ENCODE peak calls at places on chromosomes 11 and 22, in seven cellular contexts. R is mucosa of descending colon, P is anterior cingulate cortex, S is cardiac fibroblast, A is uterus, U is HTR-8/SVneo, G is ovary. J is an unnamed sample.
A peak's percentile ranks its signal among the peaks of the same experiment; 100 is the strongest.

GRCh38 chr22:45335021-45335818 is 25.5 kb downstream of the FAM118A start:
- DNase-seq in S (no peak), U (no peak), A (no peak), R (no peak), G (no peak), P (no peak), J (no peak)

GRCh38 chr11:65502274-65502851 is 3.5 kb downstream of the MALAT1 start:
- DNase-seq in S (peak; percentile 78), R (no peak), G (no peak), A (no peak), P (no peak), U (no peak), J (no peak)

GRCh38 chr11:117217141-117217609 is 14.7 kb downstream of the PCSK7 start:
- DNase-seq in A (peak; percentile 30), R (no peak), G (peak; percentile 16), U (no peak), P (no peak), S (peak; percentile 98), J (peak; percentile 89)

GRCh38 chr11:91960770-91961169 is 263.8 kb upstream of the FAT3 start:
- DNase-seq in P (no peak), A (no peak), G (no peak), S (no peak), R (no peak), U (no peak), J (no peak)

GRCh38 chr22:34993548-34993947 is 72.4 kb upstream of the ISX start:
- DNase-seq in S (no peak), G (no peak), A (no peak), P (no peak), R (no peak), U (no peak), J (no peak)

GRCh38 chr11:18752502-18752901 is 26.5 kb upstream of the IGSF22 start:
- DNase-seq in P (no peak), A (no peak), U (no peak), S (no peak), G (no peak), R (no peak), J (no peak)

GRCh38 chr11:114053406-114053805 is 6.1 kb upstream of the ZBTB16 start:
- DNase-seq in P (no peak), U (no peak), A (no peak), S (no peak), R (no peak), G (no peak), J (peak; percentile 88)

GRCh38 chr22:43501951-43502874 is 90.4 kb downstream of the MPPED1 start:
- DNase-seq in U (no peak), P (no peak), A (no peak), G (no peak), S (no peak), R (no peak), J (no peak)

GRCh38 chr22:49403102-49403501 is 424.6 kb downstream of the BRD1 start:
- DNase-seq in G (no peak), P (no peak), S (no peak), R (no peak), U (no peak), A (no peak), J (no peak)

GRCh38 chr22:49062155-49063039 is 765.3 kb downstream of the BRD1 start:
- DNase-seq in G (no peak), U (no peak), S (no peak), A (no peak), R (no peak), P (no peak), J (no peak)

GRCh38 chr11:9716275-9717039 is 52.6 kb downstream of the SWAP70 start:
- DNase-seq in U (no peak), S (peak; percentile 90), G (no peak), P (no peak), R (no peak), A (no peak), J (peak; percentile 49)

GRCh38 chr11:9642894-9643293 is 21.0 kb upstream of the SWAP70 start:
- DNase-seq in S (no peak), G (no peak), P (no peak), A (no peak), U (no peak), R (no peak), J (no peak)

GRCh38 chr11:108975641-108976071 is 310.8 kb downstream of the DDX10 start:
- DNase-seq in A (no peak), P (no peak), U (no peak), S (no peak), G (no peak), R (no peak), J (no peak)

GRCh38 chr11:102981324-102981910 is 25.9 kb upstream of the MMP13 start:
- DNase-seq in S (no peak), G (no peak), R (no peak), A (no peak), P (no peak), U (no peak), J (peak; percentile 37)

GRCh38 chr22:46163498-46163897 is 13.2 kb downstream of the PPARA start:
- DNase-seq in S (no peak), R (no peak), P (no peak), U (no peak), G (no peak), A (no peak), J (no peak)

GRCh38 chr11:134126197-134126822 is 57.4 kb downstream of the JAM3 start:
- DNase-seq in A (no peak), S (peak; percentile 62), G (no peak), P (peak; percentile 35), U (peak; percentile 27), R (no peak), J (peak; percentile 87)

GRCh38 chr22:30159561-30160353 is 79.5 kb downstream of the HORMAD2 start:
- DNase-seq in R (no peak), U (no peak), S (peak; percentile 85), P (no peak), A (no peak), G (no peak), J (peak; percentile 77)